ENCODE peak calls at places on chromosomes 2 and 18, in seven cellular contexts. P is SK-N-SH, Z is K562, I is H1, O is HepG2, S is GM12892, N is GM12878. X is an unnamed sample.

GRCh38 chr2:176066645-176067586 is 16.8 kb downstream of the EVX2 start:
- DNase-seq in P (no peak), Z (peak), I (no peak), O (no peak), S (no peak), N (no peak), X (no peak)

GRCh38 chr2:165572155-165572554 is 102.7 kb downstream of the CSRNP3 start:
- DNase-seq in P (peak), Z (no peak), I (no peak), O (no peak), S (no peak), N (no peak), X (no peak)

GRCh38 chr2:138029238-138029637 is 65.0 kb downstream of the HNMT start:
- DNase-seq in P (no peak), Z (no peak), I (no peak), O (no peak), S (no peak), N (no peak), X (no peak)

GRCh38 chr2:7774481-7774880 is 857.3 kb downstream of the RNF144A start:
- DNase-seq in P (no peak), Z (no peak), I (no peak), O (no peak), S (no peak), N (no peak), X (no peak)

GRCh38 chr18:59744271-59744721 is 47.1 kb upstream of the CCBE1 start:
- DNase-seq in P (no peak), Z (no peak), I (no peak), O (no peak), S (no peak), N (no peak), X (no peak)

GRCh38 chr2:119751706-119752105 is 8.0 kb upstream of the PTPN4 start:
- DNase-seq in P (no peak), Z (no peak), I (no peak), O (no peak), S (no peak), N (no peak), X (no peak)

GRCh38 chr2:47501374-47502200 is 98.6 kb downstream of the MSH2 start:
- DNase-seq in P (no peak), Z (no peak), I (no peak), O (no peak), S (no peak), N (no peak), X (no peak)

GRCh38 chr2:3309496-3310355 is 67.9 kb downstream of the EIPR1 start:
- DNase-seq in P (no peak), Z (no peak), I (no peak), O (no peak), S (no peak), N (no peak), X (no peak)

GRCh38 chr2:230974096-230974913 is 21.6 kb upstream of the SPATA3 start:
- DNase-seq in P (no peak), Z (no peak), I (no peak), O (no peak), S (peak), N (peak), X (no peak)

GRCh38 chr2:236180831-236181453 is 12.8 kb upstream of the GBX2 start:
- DNase-seq in P (peak), Z (peak), I (no peak), O (peak), S (no peak), N (no peak), X (no peak)

GRCh38 chr2:99337931-99338580 is 867 bp downstream of the EIF5B start:
- DNase-seq in P (peak), Z (no peak), I (no peak), O (peak), S (no peak), N (no peak), X (no peak)

DNA sequence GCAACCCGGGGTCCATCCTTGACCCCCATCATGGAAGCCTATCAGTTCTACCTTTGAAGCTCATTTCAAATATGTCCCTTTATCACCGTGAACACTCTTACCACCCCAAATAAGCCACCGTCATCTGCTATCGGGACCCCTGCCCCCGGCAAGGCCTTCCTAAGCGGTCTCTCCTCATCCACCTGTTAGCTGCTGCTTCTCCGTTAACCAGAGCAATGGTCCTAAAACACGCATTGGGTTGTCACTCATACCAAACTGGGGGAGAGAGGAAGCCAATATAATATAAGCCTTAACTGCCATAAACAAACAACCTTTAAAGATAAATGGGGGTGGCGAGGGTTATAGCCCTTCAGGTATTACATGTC is 680 bp downstream of the ASNSD1 start:
- DNase-seq in P (peak), Z (no peak), I (no peak), O (no peak), S (no peak), N (no peak), X (no peak)
- TF ChIP-seq TAF1 in P (no peak), Z (no peak), I (no peak), O (no peak), S (no peak), N (no peak), X (no peak)

GRCh38 chr2:26139269-26140183 is 33.4 kb upstream of the GAREM2 start:
- DNase-seq in P (no peak), Z (peak), I (no peak), O (no peak), S (no peak), N (no peak), X (no peak)

GRCh38 chr2:26141145-26141769 is 31.6 kb upstream of the GAREM2 start:
- DNase-seq in P (no peak), Z (no peak), I (no peak), O (no peak), S (no peak), N (no peak), X (no peak)

GRCh38 chr2:26130763-26131162 is 42.1 kb upstream of the GAREM2 start:
- DNase-seq in P (no peak), Z (no peak), I (no peak), O (no peak), S (no peak), N (no peak), X (no peak)

DNA sequence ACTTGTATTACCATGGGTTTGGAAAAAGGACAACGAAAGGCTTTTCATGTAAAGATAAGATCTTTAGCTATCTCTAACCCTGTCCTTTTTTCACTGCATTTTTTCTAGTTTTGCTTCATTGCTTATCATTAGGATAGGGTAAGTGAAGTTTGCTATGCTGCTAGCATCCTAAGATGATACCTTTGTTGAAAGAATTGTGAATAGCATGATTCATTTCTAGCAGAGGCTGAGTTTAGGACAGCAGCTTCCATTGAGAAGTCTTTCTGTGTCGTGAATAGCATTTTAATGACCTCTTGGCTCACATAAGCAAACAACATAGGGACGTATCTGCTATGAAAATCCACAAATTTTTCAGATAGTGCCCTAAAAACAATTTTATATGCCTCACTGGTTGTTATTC is 36.5 kb upstream of the GAREM2 start:
- DNase-seq in P (no peak), Z (no peak), I (no peak), O (no peak), S (no peak), N (no peak), X (no peak)
- TF ChIP-seq POLR2AphosphoS5 in P (no peak), Z (no peak), I (no peak), O (no peak), S (no peak), N (no peak), X (no peak)

GRCh38 chr2:20542761-20543578 is 96.1 kb downstream of the RHOB start:
- DNase-seq in P (no peak), Z (no peak), I (no peak), O (no peak), S (no peak), N (no peak), X (no peak)

GRCh38 chr2:20542269-20542668 is 95.4 kb downstream of the RHOB start:
- DNase-seq in P (no peak), Z (no peak), I (no peak), O (no peak), S (no peak), N (no peak), X (no peak)

GRCh38 chr2:20541651-20542050 is 94.8 kb downstream of the RHOB start:
- DNase-seq in P (no peak), Z (no peak), I (no peak), O (no peak), S (no peak), N (no peak), X (no peak)

GRCh38 chr2:20543579-20543887 is 96.7 kb downstream of the RHOB start:
- DNase-seq in P (no peak), Z (no peak), I (no peak), O (no peak), S (no peak), N (no peak), X (no peak)

DNA sequence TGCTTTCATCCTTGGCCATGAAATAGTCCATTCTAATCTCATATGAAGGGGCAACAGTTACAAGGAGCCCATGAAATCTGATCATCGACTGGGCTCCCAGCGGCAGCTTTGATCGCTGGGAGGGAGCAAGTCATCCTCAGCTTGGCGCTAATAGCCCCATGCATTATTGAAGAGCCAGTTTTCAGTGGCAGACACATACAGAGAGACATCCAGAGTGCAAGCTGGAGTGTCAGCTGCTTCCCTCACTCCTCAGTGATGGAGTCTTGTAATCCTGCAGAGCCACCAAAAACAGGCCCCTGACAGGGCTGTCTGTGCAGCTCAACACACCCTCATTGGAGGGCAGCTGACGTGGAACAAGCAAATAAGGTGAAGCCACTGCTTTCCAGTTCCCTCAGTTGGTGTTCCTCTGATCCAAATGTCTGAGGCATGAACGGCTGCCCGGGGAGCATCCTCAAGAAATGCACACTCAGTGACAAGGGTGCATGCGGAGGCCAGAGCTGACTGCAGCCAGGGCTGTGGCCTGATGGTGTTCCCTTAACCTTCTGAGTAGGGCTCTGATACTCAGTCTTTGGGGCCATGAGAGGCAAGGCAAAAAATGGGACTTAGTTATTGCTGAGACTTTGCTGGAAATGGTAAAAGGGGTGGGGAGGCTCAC is 97.3 kb downstream of the RHOB start:
- DNase-seq in P (no peak), Z (no peak), I (no peak), O (no peak), S (no peak), N (no peak), X (no peak)
- TF ChIP-seq TAF1 in P (no peak), Z (no peak), I (no peak), O (no peak), S (no peak), N (no peak), X (no peak)

GRCh38 chr2:237864030-237864931 is 4.9 kb downstream of the RAMP1 start:
- DNase-seq in P (no peak), Z (no peak), I (no peak), O (no peak), S (peak), N (no peak), X (no peak)
- TF ChIP-seq POLR2AphosphoS5 in P (no peak), Z (no peak), I (no peak), O (no peak), S (no peak), N (no peak), X (no peak)

DNA sequence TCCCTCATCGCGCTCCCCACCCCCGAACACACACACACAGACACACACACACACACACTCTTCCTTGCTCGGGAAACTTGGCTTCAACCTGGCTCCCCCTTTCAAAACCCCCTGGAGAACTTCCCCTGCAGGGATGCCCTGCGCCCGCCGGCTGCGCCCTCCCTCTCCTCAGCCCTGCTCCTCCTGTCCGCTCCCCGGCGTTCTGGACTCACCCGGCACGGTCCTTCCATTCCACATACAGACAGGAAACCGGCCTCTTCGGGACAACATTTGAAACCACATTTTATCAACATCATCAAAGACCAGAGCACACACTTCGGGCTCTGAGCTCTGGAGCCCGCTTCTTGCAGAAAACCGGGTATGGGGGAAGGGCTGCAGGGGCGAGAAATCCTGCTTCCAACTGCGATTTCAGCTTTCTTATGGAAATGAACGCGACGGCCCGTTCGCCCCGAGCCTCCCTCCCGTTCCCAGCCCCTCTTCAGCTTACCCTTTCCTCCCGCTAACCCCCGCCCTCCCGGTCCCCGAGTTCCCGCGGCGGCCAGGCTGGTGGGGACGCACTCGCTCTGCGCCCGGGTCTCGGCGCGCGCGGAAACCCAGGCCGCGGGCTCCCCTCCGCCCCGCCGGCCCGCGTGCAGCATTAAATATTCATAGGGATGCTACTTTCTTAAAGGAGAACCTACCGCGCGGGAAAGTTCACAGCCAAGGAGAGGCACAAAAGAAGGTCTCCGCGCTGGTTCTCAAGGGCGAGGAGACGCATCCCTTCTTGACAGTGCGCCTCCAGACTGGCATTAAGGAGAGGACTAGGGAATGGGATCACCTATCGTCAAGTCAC is 18.3 kb downstream of the POU3F3 start:
- DNase-seq in P (no peak), Z (no peak), I (no peak), O (no peak), S (no peak), N (no peak), X (no peak)
- TF ChIP-seq TAF1 in P (no peak), Z (no peak), I (no peak), O (no peak), S (no peak), N (no peak), X (no peak)

GRCh38 chr2:85248741-85249524 is 78.9 kb downstream of the TGOLN2 start:
- DNase-seq in P (no peak), Z (no peak), I (no peak), O (no peak), S (no peak), N (no peak), X (no peak)

GRCh38 chr2:85250045-85250444 is 77.7 kb downstream of the TGOLN2 start:
- DNase-seq in P (no peak), Z (no peak), I (no peak), O (no peak), S (no peak), N (no peak), X (no peak)

GRCh38 chr2:85245891-85246290 is 81.9 kb downstream of the TGOLN2 start:
- DNase-seq in P (no peak), Z (no peak), I (no peak), O (no peak), S (no peak), N (no peak), X (no peak)

GRCh38 chr2:85246348-85246747 is 81.4 kb downstream of the TGOLN2 start:
- DNase-seq in P (peak), Z (no peak), I (no peak), O (no peak), S (no peak), N (no peak), X (no peak)

DNA sequence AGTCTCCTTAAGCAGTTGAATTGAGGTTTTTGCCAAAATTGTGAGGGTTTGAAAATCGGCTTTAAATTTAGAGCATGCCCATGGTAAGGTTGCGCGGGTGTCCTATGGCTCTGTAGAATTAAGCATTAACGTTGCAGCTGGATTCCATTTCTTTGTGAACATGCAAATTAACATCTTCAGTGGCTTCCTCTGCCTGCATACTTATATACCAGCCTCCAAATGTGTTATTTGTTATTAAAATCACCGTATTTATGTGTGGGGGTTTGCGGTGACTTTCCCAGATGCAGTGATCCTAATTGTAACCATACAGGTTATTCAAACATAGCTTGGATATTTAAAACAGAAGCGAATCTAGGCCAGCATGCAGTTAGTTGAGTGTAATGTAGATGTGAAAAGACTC is 80.2 kb downstream of the TGOLN2 start:
- DNase-seq in P (no peak), Z (no peak), I (no peak), O (no peak), S (no peak), N (no peak), X (no peak)
- TF ChIP-seq POLR2AphosphoS5 in P (no peak), Z (no peak), I (no peak), O (no peak), S (no peak), N (no peak), X (no peak)

GRCh38 chr2:101173707-101174295 is 22.6 kb upstream of the TBC1D8 start:
- DNase-seq in P (no peak), Z (no peak), I (no peak), O (no peak), S (no peak), N (peak), X (no peak)
- TF ChIP-seq TAF1 in P (no peak), Z (no peak), I (no peak), O (no peak), S (no peak), N (no peak), X (no peak)

DNA sequence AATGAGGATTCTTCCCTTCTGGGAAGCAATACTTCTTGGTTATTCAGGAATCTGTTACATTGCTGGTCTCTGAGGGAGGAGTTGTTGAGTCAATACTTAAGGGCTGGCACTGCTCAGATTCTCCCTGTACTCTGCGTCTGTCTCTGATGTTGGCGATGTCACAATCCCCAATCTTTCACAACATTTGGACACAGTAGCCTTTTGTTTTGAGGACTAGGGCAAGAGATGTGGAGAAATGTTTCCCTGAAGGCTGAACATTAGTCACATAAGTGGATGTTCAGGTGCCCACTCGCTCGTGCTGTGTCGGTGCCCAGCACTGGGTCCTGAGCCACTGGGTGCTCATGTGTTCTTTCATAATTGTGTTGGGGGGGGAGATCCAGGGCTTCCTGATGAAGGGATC is 55.0 kb downstream of the MAPK4 start:
- DNase-seq in P (no peak), Z (no peak), I (no peak), O (peak), S (no peak), N (no peak), X (no peak)
- TF ChIP-seq POLR2AphosphoS5 in P (no peak), Z (no peak), I (no peak), O (no peak), S (no peak), N (no peak), X (no peak)

GRCh38 chr2:9163306-9164111 is 43.1 kb upstream of the ASAP2 start:
- DNase-seq in P (no peak), Z (no peak), I (no peak), O (no peak), S (no peak), N (no peak), X (no peak)

GRCh38 chr2:9158786-9159779 is 47.5 kb upstream of the ASAP2 start:
- DNase-seq in P (no peak), Z (no peak), I (no peak), O (no peak), S (no peak), N (no peak), X (no peak)

GRCh38 chr2:9162841-9163240 is 43.8 kb upstream of the ASAP2 start:
- DNase-seq in P (no peak), Z (no peak), I (no peak), O (no peak), S (no peak), N (no peak), X (no peak)

GRCh38 chr2:9164112-9164608 is 42.5 kb upstream of the ASAP2 start:
- DNase-seq in P (no peak), Z (no peak), I (no peak), O (no peak), S (no peak), N (no peak), X (no peak)

DNA sequence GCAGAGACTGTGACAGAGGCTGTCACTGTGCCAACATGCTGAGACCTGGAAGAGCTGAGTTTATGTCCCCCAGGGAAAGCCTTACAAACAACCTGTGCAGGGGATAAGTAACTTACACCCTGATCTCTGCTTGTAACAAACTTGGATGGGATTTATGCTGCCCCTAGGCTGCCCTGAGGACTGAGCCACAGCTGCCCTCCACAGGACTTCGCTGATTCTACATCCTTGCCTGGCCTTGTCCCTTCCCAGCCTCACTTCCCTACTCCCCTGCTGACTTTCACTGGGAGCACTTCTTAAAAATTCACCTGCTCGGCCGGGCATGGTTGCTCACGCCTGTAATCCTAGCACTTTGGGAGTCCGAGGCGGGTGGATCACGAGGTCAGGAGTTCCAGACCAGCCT is 45.9 kb upstream of the ASAP2 start:
- DNase-seq in P (no peak), Z (no peak), I (no peak), O (no peak), S (no peak), N (no peak), X (no peak)
- TF ChIP-seq TAF1 in P (no peak), Z (no peak), I (no peak), O (no peak), S (no peak), N (no peak), X (no peak)

X was measured in GM12891.